ENCODE peak calls at places on chromosome 6, in five cellular contexts. J is GM06990; V is CD8-positive, alpha-beta T cell; T is dorsolateral prefrontal cortex; W is tibial nerve. F is an unnamed sample.

GRCh38 chr6:20542927-20543602 is 8.8 kb downstream of the CDKAL1 start:
- DNase-seq in J (peak; percentile 62), V (no peak), T (no peak), W (no peak), F (no peak)

GRCh38 chr6:148445116-148445515 is 102.5 kb downstream of the SASH1 start:
- DNase-seq in J (no peak), V (no peak), T (no peak), W (no peak), F (no peak)

GRCh38 chr6:125301435-125302391 is at the start of gene HDDC2:
- DNase-seq in J (peak; percentile 82), V (peak; percentile 31), T (peak; percentile 35), W (peak; percentile 35), F (peak; percentile 59)

GRCh38 chr6:26613717-26614683 is 17.2 kb downstream of the ABT1 start:
- DNase-seq in J (no peak), V (no peak), T (no peak), W (no peak), F (no peak)

GRCh38 chr6:155958550-155958949 is 502.9 kb upstream of the NOX3 start:
- DNase-seq in J (no peak), V (no peak), T (no peak), W (no peak), F (no peak)

GRCh38 chr6:43078651-43079050 is 2.5 kb downstream of the PTK7 start:
- DNase-seq in J (no peak), V (no peak), T (no peak), W (no peak), F (no peak)

GRCh38 chr6:148857817-148858390 is 111.1 kb downstream of the UST start:
- DNase-seq in J (no peak), V (no peak), T (no peak), W (no peak), F (no peak)

GRCh38 chr6:41887355-41887754 is 7.8 kb downstream of the USP49 start:
- DNase-seq in J (no peak), V (no peak), T (no peak), W (no peak), F (no peak)

GRCh38 chr6:28424163-28424562 is 19.1 kb downstream of the ZSCAN23 start:
- DNase-seq in J (no peak), V (no peak), T (no peak), W (no peak), F (no peak)

GRCh38 chr6:75481936-75482593 is 11.5 kb downstream of the FILIP1 start:
- DNase-seq in J (no peak), V (no peak), T (no peak), W (peak; percentile 46), F (no peak)

GRCh38 chr6:41734666-41735426 is 562 bp downstream of the TFEB start:
- DNase-seq in J (peak; percentile 90), V (peak; percentile 66), T (peak; percentile 77), W (peak; percentile 83), F (peak; percentile 22)

GRCh38 chr6:44342489-44342888 is at the start of gene SPATS1:
- DNase-seq in J (no peak), V (no peak), T (no peak), W (no peak), F (no peak)

GRCh38 chr6:135410856-135411255 is 86.7 kb downstream of the AHI1 start:
- DNase-seq in J (no peak), V (no peak), T (no peak), W (no peak), F (no peak)

GRCh38 chr6:135411849-135412248 is 85.7 kb downstream of the AHI1 start:
- DNase-seq in J (no peak), V (no peak), T (no peak), W (no peak), F (no peak)

GRCh38 chr6:135411339-135411738 is 86.2 kb downstream of the AHI1 start:
- DNase-seq in J (no peak), V (no peak), T (no peak), W (no peak), F (no peak)
- TF ChIP-seq CTCF in J (no peak), V (no peak), T (no peak), W (no peak), F (peak; percentile 56)

GRCh38 chr6:108116424-108116780 is 41.9 kb upstream of the OSTM1 start:
- DNase-seq in J (no peak), V (no peak), T (no peak), W (no peak), F (no peak)

GRCh38 chr6:108116781-108117426 is 42.4 kb upstream of the OSTM1 start:
- DNase-seq in J (no peak), V (no peak), T (no peak), W (no peak), F (no peak)

GRCh38 chr6:108114861-108115597 is 40.5 kb upstream of the OSTM1 start:
- DNase-seq in J (peak; percentile 53), V (no peak), T (no peak), W (peak; percentile 35), F (peak; percentile 57)

GRCh38 chr6:108113557-108114519 is 39.3 kb upstream of the OSTM1 start:
- DNase-seq in J (peak; percentile 24), V (no peak), T (no peak), W (peak; percentile 60), F (peak; percentile 46)

DNA sequence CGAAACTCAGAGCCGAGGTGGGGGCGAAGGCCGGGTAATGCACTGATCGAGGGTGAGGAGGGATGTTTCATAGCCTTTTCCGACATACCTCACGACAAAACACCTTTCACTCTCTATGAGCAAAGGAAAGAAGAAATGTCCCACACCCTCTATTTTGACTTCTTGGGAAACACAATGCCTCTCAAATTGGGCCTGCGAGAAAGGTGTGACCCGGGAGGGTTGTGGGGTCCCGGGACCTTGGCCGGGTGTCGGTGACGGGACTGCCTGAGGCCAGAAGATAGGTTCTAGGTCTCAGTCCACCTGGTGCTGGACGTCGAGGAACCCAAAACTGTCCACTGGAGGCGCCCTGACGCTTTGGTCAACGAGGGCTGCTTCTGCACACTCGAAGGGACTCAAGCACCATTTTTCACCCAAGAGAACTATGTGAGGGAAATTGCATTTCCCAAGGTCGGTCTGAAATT is 41.1 kb upstream of the OSTM1 start:
- DNase-seq in J (peak; percentile 26), V (no peak), T (no peak), W (no peak), F (no peak)
- TF ChIP-seq CTCF in J (peak; percentile 45), V (no peak), T (no peak), W (peak; percentile 11), F (peak; percentile 54)

GRCh38 chr6:79399499-79399898 is 137.7 kb downstream of the LCA5 start:
- DNase-seq in J (no peak), V (no peak), T (no peak), W (no peak), F (no peak)

GRCh38 chr6:79408598-79408997 is 128.6 kb downstream of the LCA5 start:
- DNase-seq in J (no peak), V (no peak), T (no peak), W (no peak), F (no peak)

GRCh38 chr6:79404677-79405076 is 132.6 kb downstream of the LCA5 start:
- DNase-seq in J (no peak), V (no peak), T (no peak), W (no peak), F (no peak)

GRCh38 chr6:79403525-79403924 is 133.7 kb downstream of the LCA5 start:
- DNase-seq in J (no peak), V (no peak), T (no peak), W (no peak), F (no peak)

GRCh38 chr6:79404261-79404660 is 133.0 kb downstream of the LCA5 start:
- DNase-seq in J (no peak), V (no peak), T (no peak), W (no peak), F (no peak)
- TF ChIP-seq CTCF in J (no peak), V (no peak), T (no peak), W (no peak), F (peak; percentile 33)

DNA sequence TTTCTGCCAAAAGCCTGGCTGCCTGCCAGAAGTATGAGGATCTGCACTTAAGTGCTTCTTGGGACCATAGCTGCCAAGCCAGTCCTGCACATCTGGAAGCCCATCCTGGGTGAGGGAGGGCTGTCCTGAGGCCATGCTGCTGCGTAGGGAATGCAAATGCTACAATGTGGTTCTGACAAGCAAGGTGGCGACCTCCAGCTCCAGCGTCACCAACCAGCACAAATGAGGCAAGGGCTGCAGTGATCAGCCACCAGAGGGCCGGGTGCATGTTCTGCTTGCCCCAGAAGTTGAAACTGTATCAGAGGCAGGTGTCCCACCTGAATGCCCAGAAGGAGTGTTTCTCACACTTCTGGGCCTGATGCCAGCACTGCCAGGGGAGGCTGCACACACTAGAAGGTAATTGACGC is 99.1 kb upstream of the KCNQ5 start:
- DNase-seq in J (peak; percentile 24), V (peak; percentile 0), T (no peak), W (no peak), F (no peak)
- TF ChIP-seq CTCF in J (peak; percentile 60), V (no peak), T (no peak), W (no peak), F (peak; percentile 39)

GRCh38 chr6:142300758-142301251 is 1.0 kb upstream of the ADGRG6 start:
- DNase-seq in J (no peak), V (no peak), T (no peak), W (peak; percentile 10), F (no peak)
- TF ChIP-seq CTCF in J (no peak), V (no peak), T (no peak), W (no peak), F (no peak)

DNA sequence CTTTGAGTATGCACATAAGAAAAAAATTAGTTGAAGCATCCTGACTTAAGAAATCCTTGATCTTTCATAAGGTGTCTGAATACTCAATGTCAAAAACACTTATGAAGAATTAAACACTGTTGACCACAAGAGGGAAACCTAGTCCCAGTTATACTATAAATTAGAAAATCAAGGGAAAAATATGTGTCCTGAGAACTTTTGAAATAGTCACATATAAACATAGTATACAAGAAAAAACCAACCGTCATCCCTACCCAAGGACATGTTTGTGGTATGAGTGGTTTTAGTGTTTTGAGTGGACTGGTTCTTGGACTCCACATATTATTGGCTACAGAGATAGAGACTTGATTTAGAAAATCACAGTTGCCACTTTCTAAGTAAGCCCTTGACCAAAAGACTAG is 7.6 kb upstream of the HLA-DRA start:
- DNase-seq in J (no peak), V (no peak), T (no peak), W (no peak), F (no peak)
- TF ChIP-seq CTCF in J (peak; percentile 29), V (peak; percentile 63), T (peak; percentile 40), W (peak; percentile 36), F (peak; percentile 82)

GRCh38 chr6:3603443-3604130 is 146.7 kb upstream of the SLC22A23 start:
- DNase-seq in J (no peak), V (no peak), T (no peak), W (no peak), F (no peak)
- TF ChIP-seq CTCF in J (no peak), V (no peak), T (no peak), W (no peak), F (no peak)

DNA sequence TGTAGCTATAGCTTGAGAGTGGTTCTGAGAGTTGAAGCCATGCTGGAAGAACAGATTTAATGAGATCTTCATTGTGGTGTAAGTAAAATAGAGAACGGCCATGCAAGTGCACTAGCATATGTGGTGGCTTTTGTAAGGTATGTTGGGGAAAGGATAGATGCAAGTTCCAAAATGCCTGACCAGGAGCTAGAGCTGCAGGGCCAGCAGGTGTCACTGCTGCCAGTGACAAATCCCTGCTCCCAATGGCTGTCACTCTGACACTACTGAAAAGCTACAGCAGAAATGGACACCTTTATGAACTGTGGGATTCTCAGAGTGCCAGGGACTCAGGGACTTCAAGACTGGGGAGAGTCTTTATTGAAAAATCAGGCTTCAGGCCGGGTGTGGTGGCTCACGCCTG is 23.1 kb upstream of the VIP start:
- DNase-seq in J (no peak), V (no peak), T (no peak), W (no peak), F (no peak)
- TF ChIP-seq CTCF in J (no peak), V (no peak), T (no peak), W (no peak), F (no peak)